ENCODE peak calls at places on chromosomes 13 and 19, in eight cellular contexts. U is heart left ventricle, T is adrenal gland, C is spleen, G is breast epithelium, V is transverse colon, A is tibial nerve, F is testis. W is an unnamed sample.

GRCh38 chr13:112638919-112639318 is 50.9 kb upstream of the ATP11A start:
- DNase-seq in G (peak; percentile 25), F (no peak), U (no peak), T (no peak), A (no peak), C (peak; percentile 44), V (no peak), W (no peak)

GRCh38 chr13:103282571-103283450 is 216.6 kb upstream of the SLC10A2 start:
- DNase-seq in T (no peak), F (no peak), A (no peak), G (no peak), V (no peak), U (no peak), C (no peak), W (no peak)

GRCh38 chr19:17496337-17496997 is 15.0 kb upstream of the PGLS start:
- DNase-seq in A (no peak), F (peak; percentile 78), U (peak; percentile 80), V (peak; percentile 81), T (peak; percentile 81), G (no peak), C (peak; percentile 95), W (peak; percentile 73)

GRCh38 chr19:32201661-32202060 is 143.7 kb upstream of the ZNF507 start:
- DNase-seq in V (no peak), U (no peak), T (no peak), F (no peak), C (peak; percentile 21), G (no peak), A (no peak), W (no peak)

GRCh38 chr19:35451278-35452096 is 3.4 kb downstream of the FFAR2 start:
- DNase-seq in C (no peak), G (no peak), T (no peak), V (no peak), F (no peak), A (no peak), U (no peak), W (no peak)

GRCh38 chr13:77565635-77566034 is 30.1 kb downstream of the SCEL start:
- DNase-seq in A (no peak), V (no peak), F (no peak), U (no peak), C (no peak), G (no peak), T (no peak), W (no peak)

GRCh38 chr13:87554045-87554444 is 117.1 kb upstream of the SLITRK5 start:
- DNase-seq in U (no peak), T (no peak), G (no peak), A (no peak), V (no peak), F (no peak), C (no peak), W (no peak)

GRCh38 chr13:39106216-39106995 is 68.2 kb downstream of the NHLRC3 start:
- DNase-seq in A (no peak), G (no peak), C (no peak), U (no peak), T (no peak), V (peak; percentile 8), F (no peak), W (no peak)

GRCh38 chr13:71285700-71286099 is 581.3 kb downstream of the DACH1 start:
- DNase-seq in U (no peak), C (no peak), A (no peak), T (no peak), G (no peak), F (no peak), V (no peak), W (no peak)
- TF ChIP-seq CTCF in U (peak; percentile 17), C (no peak), A (no peak), T (no peak), G (no peak), F (no peak), V (no peak), W (peak; percentile 32)

DNA sequence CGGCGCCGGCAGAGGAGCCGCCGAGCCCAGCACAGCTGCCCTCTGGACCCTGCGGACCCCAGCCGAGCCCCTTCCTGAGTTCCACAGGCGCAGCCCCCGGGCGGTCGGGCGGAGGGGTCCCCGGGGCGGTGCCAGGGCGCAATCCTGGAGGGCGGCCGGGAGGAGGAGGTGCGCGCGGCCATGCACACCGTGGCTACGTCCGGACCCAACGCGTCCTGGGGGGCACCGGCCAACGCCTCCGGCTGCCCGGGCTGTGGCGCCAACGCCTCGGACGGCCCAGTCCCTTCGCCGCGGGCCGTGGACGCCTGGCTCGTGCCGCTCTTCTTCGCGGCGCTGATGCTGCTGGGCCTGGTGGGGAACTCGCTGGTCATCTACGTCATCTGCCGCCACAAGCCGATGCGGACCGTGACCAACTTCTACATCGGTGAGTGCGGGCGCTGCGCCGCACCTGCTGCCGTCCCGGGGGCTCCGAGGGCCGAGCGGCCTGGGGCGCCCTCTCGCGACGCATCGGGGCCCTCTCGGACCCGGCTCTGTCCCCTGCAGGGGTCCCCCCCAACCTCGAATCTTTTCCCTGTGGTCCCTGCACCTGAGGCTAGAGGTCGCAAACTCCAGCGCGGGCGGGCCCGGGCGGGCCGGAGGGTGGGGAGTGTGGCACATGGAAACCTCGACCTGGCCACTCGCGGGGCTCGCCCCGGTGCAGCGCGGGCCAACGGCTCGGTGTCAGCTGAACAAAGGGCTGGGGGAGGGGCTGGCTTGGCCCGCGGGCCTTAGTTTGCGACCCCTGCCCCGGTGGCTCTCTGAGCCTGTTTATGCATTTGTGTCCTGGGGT is at the start of gene KISS1R:
- DNase-seq in G (no peak), T (no peak), U (no peak), F (no peak), C (peak; percentile 92), V (no peak), A (no peak), W (no peak)
- H3K4me1 ChIP-seq in G (peaks cover 31% of the 10 kb centered on the region), T (peaks cover 9% of the 10 kb centered on the region), U (peaks cover 16% of the 10 kb centered on the region), F (peaks cover 20% of the 10 kb centered on the region), C (peaks cover 62% of the 10 kb centered on the region), V (peaks cover 48% of the 10 kb centered on the region), A (peaks cover 23% of the 10 kb centered on the region), W (peaks cover 21% of the 10 kb centered on the region)

GRCh38 chr19:16226878-16227836 is 29.4 kb downstream of the AP1M1 start:
- DNase-seq in T (peak; percentile 37), C (no peak), U (no peak), F (no peak), A (peak; percentile 8), G (no peak), V (no peak), W (no peak)
- TF ChIP-seq POLR2A in T (no peak), C (no peak), U (no peak), F (no peak), A (no peak), G (no peak), V (no peak), W (no peak)

GRCh38 chr19:19538077-19538764 is at the start of gene CILP2:
- DNase-seq in V (peak; percentile 41), F (peak; percentile 67), G (no peak), A (no peak), U (peak; percentile 24), C (no peak), T (no peak), W (peak; percentile 50)
- TF ChIP-seq CTCF in V (no peak), F (no peak), G (peak; percentile 15), A (no peak), U (no peak), C (no peak), T (no peak), W (no peak)

DNA sequence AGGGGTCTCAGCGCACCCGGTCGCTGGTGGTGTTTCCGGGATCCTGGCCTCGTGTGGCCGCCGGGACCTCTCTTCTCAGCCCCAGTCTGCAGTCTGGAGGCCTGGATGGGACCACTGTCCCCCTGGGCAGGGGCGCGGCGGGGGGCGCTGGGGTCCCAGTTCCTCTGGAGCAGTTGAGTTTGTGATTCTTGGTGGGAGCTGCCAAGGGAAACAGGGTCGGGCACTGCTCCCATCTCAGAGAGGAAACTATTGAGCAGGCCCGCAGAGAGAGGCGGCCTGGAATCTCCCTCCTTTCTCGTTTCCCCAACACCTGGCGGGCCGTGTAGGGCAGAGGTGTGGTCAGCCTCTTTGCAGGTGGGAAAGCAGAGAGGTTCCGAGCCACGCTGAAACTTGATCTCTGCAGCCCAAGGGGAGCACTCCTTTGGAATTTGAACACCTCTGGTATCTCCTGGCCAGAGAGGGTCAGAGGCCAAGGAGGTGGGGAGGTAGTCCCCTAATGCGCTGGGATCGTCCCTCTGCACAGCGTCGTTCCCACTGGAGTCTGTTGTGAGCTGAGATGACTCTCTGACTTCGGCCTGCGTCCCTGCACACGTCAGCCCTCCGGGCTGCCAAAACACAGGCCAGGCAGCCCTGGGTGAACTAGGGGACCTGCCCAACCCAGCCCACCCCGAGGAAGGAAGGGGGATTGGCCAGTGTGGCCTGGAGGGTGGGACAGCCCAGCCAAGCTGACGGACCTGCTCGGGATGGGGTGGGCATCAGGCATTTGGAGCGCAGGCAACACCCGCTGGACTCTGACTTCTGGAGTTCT is 769 bp downstream of the PLEKHF1 start:
- DNase-seq in C (no peak), F (peak; percentile 53), A (no peak), U (peak; percentile 80), V (peak; percentile 41), G (peak; percentile 52), T (peak; percentile 68), W (peak; percentile 77)
- H3K4me1 ChIP-seq in C (peaks cover 67% of the 10 kb centered on the region), F (peaks cover 66% of the 10 kb centered on the region), A (peaks cover 41% of the 10 kb centered on the region), U (peaks cover 41% of the 10 kb centered on the region), V (peaks cover 43% of the 10 kb centered on the region), G (peaks cover 41% of the 10 kb centered on the region), T (peaks cover 18% of the 10 kb centered on the region), W (peaks cover 53% of the 10 kb centered on the region)

DNA sequence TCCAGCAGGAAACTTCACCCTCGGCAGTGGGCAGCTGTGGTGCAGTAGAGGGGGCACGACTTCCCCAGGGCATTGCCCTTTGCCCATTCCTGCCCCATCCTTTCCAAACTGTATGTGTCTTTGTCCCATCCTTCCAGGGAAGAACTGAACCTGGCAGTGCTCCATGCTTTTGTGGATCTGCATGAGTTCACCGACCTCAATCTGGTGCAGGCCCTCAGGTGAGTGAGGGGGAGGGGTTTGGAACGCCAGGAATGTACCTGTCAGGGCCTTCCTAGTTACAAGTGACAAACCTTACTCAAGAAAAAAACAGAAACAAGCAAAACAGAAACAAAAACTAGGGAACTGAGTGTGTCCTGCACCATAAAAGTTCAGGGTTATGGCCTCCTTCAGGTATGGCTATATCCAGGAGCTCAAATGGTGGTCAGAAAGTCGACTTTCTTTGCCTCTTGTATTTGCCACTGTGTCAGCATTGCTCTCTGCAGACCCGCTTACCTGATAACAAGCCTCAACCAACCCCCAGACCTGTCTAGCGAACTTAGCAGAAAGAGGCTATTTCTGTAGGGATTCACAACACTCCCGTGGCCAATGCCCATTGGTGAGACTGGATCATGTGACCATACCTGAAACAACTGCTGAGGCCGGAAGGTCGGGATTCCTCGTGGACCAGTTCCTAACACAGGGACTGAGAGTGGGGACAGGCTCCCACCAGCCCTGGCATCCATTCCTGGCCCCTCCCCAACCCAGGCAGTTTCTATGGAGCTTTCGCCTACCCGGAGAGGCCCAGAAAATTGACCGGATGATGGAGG is 4.2 kb downstream of the CYTH2 start:
- DNase-seq in T (no peak), G (no peak), U (no peak), F (no peak), C (no peak), A (no peak), V (no peak), W (no peak)
- TF ChIP-seq POLR2A in T (no peak), G (no peak), U (no peak), F (no peak), C (no peak), A (no peak), V (no peak), W (no peak)

W was measured in right lobe of liver.